ENCODE peak calls at places on chromosomes 7 and 10, in seven cellular contexts. K is GM23248, P is A549, F is lower lobe of right lung, M is tibial nerve, G is left lung, R is GM12878. A is an unnamed sample.
A peak's percentile ranks its signal among the peaks of the same experiment; 100 is the strongest.

GRCh38 chr7:153640586-153640985 is 411.6 kb upstream of the DPP6 start:
- DNase-seq in K (no peak), P (no peak), F (no peak), M (no peak), G (no peak), R (no peak), A (no peak)

GRCh38 chr7:46032936-46033335 is 111.9 kb upstream of the IGFBP3 start:
- DNase-seq in K (peak; percentile 83), P (peak; percentile 77), F (no peak), M (no peak), G (no peak), R (no peak), A (no peak)

GRCh38 chr10:125105856-125106255 is 54.5 kb downstream of the CTBP2 start:
- DNase-seq in K (no peak), P (no peak), F (no peak), M (no peak), G (no peak), R (no peak), A (no peak)

GRCh38 chr7:16839646-16840045 is 34.8 kb upstream of the AGR2 start:
- DNase-seq in K (peak; percentile 46), P (no peak), F (no peak), M (no peak), G (no peak), R (no peak), A (no peak)

GRCh38 chr10:102596506-102596971 is 47.7 kb upstream of the TRIM8 start:
- DNase-seq in K (peak; percentile 77), P (peak; percentile 66), F (no peak), M (peak; percentile 47), G (no peak), R (no peak), A (peak; percentile 44)

GRCh38 chr10:133126431-133127290 is 33.4 kb upstream of the KNDC1 start:
- DNase-seq in K (no peak), P (no peak), F (peak; percentile 41), M (no peak), G (peak; percentile 74), R (no peak), A (no peak)

GRCh38 chr7:33807779-33808482 is 97.4 kb upstream of the BMPER start:
- DNase-seq in K (peak; percentile 97), P (peak; percentile 62), F (no peak), M (no peak), G (no peak), R (no peak), A (no peak)

GRCh38 chr7:55557666-55558188 is 14.6 kb downstream of the VOPP1 start:
- DNase-seq in K (no peak), P (no peak), F (no peak), M (no peak), G (no peak), R (peak; percentile 85), A (peak; percentile 50)

GRCh38 chr10:125982256-125982948 is 86.0 kb downstream of the FANK1 start:
- DNase-seq in K (peak; percentile 79), P (peak; percentile 69), F (no peak), M (peak; percentile 74), G (no peak), R (peak; percentile 35), A (peak; percentile 65)

GRCh38 chr7:100789055-100789454 is 38.3 kb downstream of the EPHB4 start:
- DNase-seq in K (no peak), P (no peak), F (no peak), M (no peak), G (no peak), R (no peak), A (no peak)

GRCh38 chr7:69246758-69247157 is 351.5 kb upstream of the AUTS2 start:
- DNase-seq in K (peak; percentile 4), P (no peak), F (no peak), M (peak; percentile 34), G (no peak), R (no peak), A (no peak)

GRCh38 chr7:33685488-33685887 is 219.9 kb upstream of the BMPER start:
- DNase-seq in K (no peak), P (no peak), F (no peak), M (no peak), G (no peak), R (no peak), A (no peak)

GRCh38 chr7:140196361-140197217 is 19.8 kb upstream of the KDM7A start:
- DNase-seq in K (peak; percentile 74), P (no peak), F (no peak), M (peak; percentile 62), G (no peak), R (no peak), A (no peak)

GRCh38 chr7:5421626-5422323 is 1.9 kb downstream of the TNRC18 start:
- DNase-seq in K (peak; percentile 85), P (peak; percentile 72), F (peak; percentile 74), M (peak; percentile 68), G (peak; percentile 90), R (no peak), A (no peak)

GRCh38 chr10:58810751-58811150 is 298.1 kb downstream of the BICC1 start:
- DNase-seq in K (no peak), P (no peak), F (no peak), M (no peak), G (no peak), R (no peak), A (no peak)

GRCh38 chr7:34806831-34807230 is 148.8 kb downstream of the NPSR1 start:
- DNase-seq in K (no peak), P (no peak), F (no peak), M (no peak), G (no peak), R (no peak), A (no peak)

GRCh38 chr7:50854831-50855230 is 72.1 kb upstream of the GRB10 start:
- DNase-seq in K (no peak), P (no peak), F (no peak), M (no peak), G (no peak), R (no peak), A (no peak)

GRCh38 chr10:7260412-7260900 is 150.4 kb downstream of the SFMBT2 start:
- DNase-seq in K (peak; percentile 96), P (peak; percentile 88), F (no peak), M (peak; percentile 52), G (no peak), R (peak; percentile 30), A (no peak)

GRCh38 chr7:137328389-137329120 is 15.0 kb downstream of the PTN start:
- DNase-seq in K (no peak), P (no peak), F (no peak), M (peak; percentile 10), G (no peak), R (no peak), A (no peak)

GRCh38 chr7:55622241-55622835 is 50.0 kb upstream of the VOPP1 start:
- DNase-seq in K (no peak), P (no peak), F (no peak), M (no peak), G (no peak), R (no peak), A (no peak)

GRCh38 chr7:45689797-45690761 is 115.9 kb downstream of the ADCY1 start:
- DNase-seq in K (no peak), P (no peak), F (no peak), M (peak; percentile 3), G (no peak), R (no peak), A (no peak)

GRCh38 chr10:34581871-34582532 is 233.1 kb downstream of the PARD3 start:
- DNase-seq in K (peak; percentile 57), P (no peak), F (no peak), M (no peak), G (no peak), R (no peak), A (no peak)

GRCh38 chr10:19724287-19724686 is 91.9 kb upstream of the PLXDC2 start:
- DNase-seq in K (no peak), P (no peak), F (no peak), M (no peak), G (no peak), R (no peak), A (no peak)

GRCh38 chr7:147096629-147097028 is 980.0 kb downstream of the CNTNAP2 start:
- DNase-seq in K (no peak), P (no peak), F (no peak), M (no peak), G (no peak), R (no peak), A (no peak)
- H3K9me3 ChIP-seq in K (no peaks in the 10 kb centered on the region), P (peaks cover 2% of the 10 kb centered on the region), F (no peaks in the 10 kb centered on the region), M (no peaks in the 10 kb centered on the region), G (no peaks in the 10 kb centered on the region), R (no peaks in the 10 kb centered on the region), A (peaks cover 7% of the 10 kb centered on the region)

DNA sequence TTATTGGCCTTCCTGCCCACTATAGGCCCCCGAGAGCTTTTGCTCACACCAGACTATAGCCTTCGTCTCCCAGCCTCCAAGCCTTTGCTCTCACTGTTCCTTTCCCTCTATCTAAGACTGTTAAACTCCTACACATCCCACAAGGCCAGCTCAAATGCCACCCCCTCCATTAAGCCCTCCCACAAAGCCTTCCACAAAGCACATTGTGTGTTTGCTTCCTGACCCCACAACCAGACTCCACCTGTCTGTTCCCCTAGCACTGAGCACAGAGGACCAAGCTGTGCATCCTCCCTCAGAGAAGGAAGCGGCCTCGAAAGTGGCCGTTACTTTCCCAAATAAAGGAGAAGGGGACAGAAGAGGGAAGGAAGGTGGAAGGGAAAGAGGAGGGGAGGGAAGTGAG is 1.3 kb downstream of the LOXL4 start:
- DNase-seq in K (no peak), P (no peak), F (no peak), M (no peak), G (no peak), R (no peak), A (no peak)
- H3K4me3 ChIP-seq in K (peak overlapping the region; percentile 88), P (no peak overlapping the region), F (no peak overlapping the region), M (no peak overlapping the region), G (no peak overlapping the region), R (no peak overlapping the region), A (no peak overlapping the region)

GRCh38 chr7:63039882-63040281 is 958.8 kb upstream of the ZNF722 start:
- DNase-seq in K (no peak), P (no peak), F (no peak), M (no peak), G (no peak), R (no peak), A (no peak)

GRCh38 chr7:63042730-63043511 is 955.7 kb upstream of the ZNF722 start:
- DNase-seq in K (no peak), P (no peak), F (no peak), M (no peak), G (no peak), R (no peak), A (no peak)

GRCh38 chr7:63040966-63041610 is 957.6 kb upstream of the ZNF722 start:
- DNase-seq in K (no peak), P (no peak), F (no peak), M (no peak), G (no peak), R (no peak), A (no peak)

GRCh38 chr7:63040336-63040735 is 958.3 kb upstream of the ZNF722 start:
- DNase-seq in K (no peak), P (no peak), F (no peak), M (no peak), G (no peak), R (no peak), A (no peak)

DNA sequence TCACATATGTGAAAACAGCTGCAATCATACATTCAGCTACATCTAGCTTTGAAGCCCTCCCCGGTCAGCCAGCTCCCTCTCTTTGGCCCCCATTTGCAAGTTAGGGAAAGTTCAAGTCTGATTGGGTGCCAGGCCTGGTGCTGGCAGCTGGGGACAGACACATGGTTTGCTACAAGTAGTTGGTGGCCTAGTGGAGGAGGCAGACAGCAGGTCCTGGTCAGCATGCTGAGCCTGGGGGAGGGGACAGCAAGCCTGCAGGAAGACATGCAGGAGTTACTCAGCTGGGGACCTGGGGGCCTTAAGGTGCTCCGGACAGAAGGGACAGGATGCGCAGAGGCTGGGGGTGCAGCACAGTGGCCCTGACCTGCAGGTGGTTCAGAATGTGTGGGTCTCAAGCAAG is 956.9 kb upstream of the ZNF722 start:
- DNase-seq in K (no peak), P (no peak), F (no peak), M (no peak), G (no peak), R (no peak), A (no peak)
- H3K9me3 ChIP-seq in K (no peaks in the 10 kb centered on the region), P (peaks cover 7% of the 10 kb centered on the region), F (peaks cover 8% of the 10 kb centered on the region), M (no peaks in the 10 kb centered on the region), G (no peaks in the 10 kb centered on the region), R (no peaks in the 10 kb centered on the region), A (peaks cover 4% of the 10 kb centered on the region)

GRCh38 chr10:30736685-30737232 is 107.2 kb upstream of the LYZL2 start:
- DNase-seq in K (peak; percentile 99), P (peak; percentile 90), F (no peak), M (peak; percentile 43), G (no peak), R (peak; percentile 94), A (no peak)
- H3K4me3 ChIP-seq in K (peak overlapping the region; percentile 4), P (no peak overlapping the region), F (no peak overlapping the region), M (no peak overlapping the region), G (no peak overlapping the region), R (no peak overlapping the region), A (no peak overlapping the region)

A was measured in CD4-positive, CD25-positive, alpha-beta regulatory T cell.